ENCODE peak calls at places on chromosomes 1 and 21, in five cellular contexts. E is AG04449; H is stimulated activated naive CD8-positive, alpha-beta T cell treated with anti-CD3 and anti-CD28 coated beads, Interleukin-15, Interleukin-2, amounts not matched to agents 100 U/mL and 50 U/mL, for 24 hours; Z is CD4-positive, alpha-beta memory T cell; S is cardiac fibroblast. O is an unnamed sample.

GRCh38 chr1:17287377-17287776 is 20.6 kb upstream of the PADI4 start:
- DNase-seq in S (peak; percentile 84), Z (no peak), H (no peak), E (peak; percentile 50), O (peak; percentile 88)

GRCh38 chr1:19015476-19015875 is 59.0 kb upstream of the IFFO2 start:
- DNase-seq in S (no peak), Z (no peak), E (no peak), H (no peak), O (no peak)

GRCh38 chr1:6106321-6106731 is 60.6 kb downstream of the KCNAB2 start:
- DNase-seq in S (no peak), E (no peak), Z (no peak), H (no peak), O (no peak)

GRCh38 chr21:35116777-35117176 is 67.7 kb upstream of the RUNX1 start:
- DNase-seq in H (no peak), S (no peak), E (no peak), Z (no peak), O (no peak)

GRCh38 chr1:26833432-26834405 is 7.2 kb downstream of the ZDHHC18 start:
- DNase-seq in Z (peak; percentile 96), E (no peak), S (no peak), H (peak; percentile 84), O (no peak)

GRCh38 chr1:30684881-30685795 is 38.2 kb downstream of the MATN1 start:
- DNase-seq in Z (peak; percentile 4), H (peak; percentile 9), E (no peak), S (no peak), O (no peak)

GRCh38 chr1:6981595-6981994 is 196.3 kb downstream of the CAMTA1 start:
- DNase-seq in E (no peak), S (no peak), Z (no peak), H (no peak), O (no peak)

GRCh38 chr21:18249542-18250152 is 5.0 kb downstream of the CHODL start:
- DNase-seq in Z (no peak), E (no peak), H (no peak), S (no peak), O (no peak)

GRCh38 chr21:46418265-46418946 is 40.3 kb upstream of the DIP2A start:
- DNase-seq in Z (no peak), H (no peak), S (no peak), E (no peak), O (no peak)

O was measured in MG63.